ENCODE peak calls at places on chromosomes 16 and 17, in six cellular contexts. S is omental fat pad; W is substantia nigra; R is stimulated activated CD4-positive, alpha-beta T cell treated with anti-CD3 and anti-CD28 coated beads, Interleukin-12 subunit alpha, Interleukin-12 subunit beta, amount 100 ng/mL, for 4 hours; K is RWPE1; N is effector CD4-positive, alpha-beta T cell. J is an unnamed sample.

GRCh38 chr16:81279375-81279774 is 35.4 kb upstream of the GAN start:
- DNase-seq in S (no peak), W (no peak), R (no peak), K (no peak), N (no peak), J (no peak)

GRCh38 chr16:73058616-73059409 is 10.9 kb upstream of the ZFHX3 start:
- DNase-seq in S (no peak), W (no peak), R (peak), K (no peak), N (no peak), J (no peak)

GRCh38 chr17:1912146-1912545 is 82.3 kb downstream of the RPA1 start:
- DNase-seq in S (no peak), W (no peak), R (no peak), K (no peak), N (no peak), J (no peak)

GRCh38 chr17:49633250-49633649 is 44.6 kb downstream of the SPOP start:
- DNase-seq in S (no peak), W (no peak), R (no peak), K (no peak), N (no peak), J (no peak)

GRCh38 chr16:29315046-29315445 is 91.5 kb downstream of the NPIPB11 start:
- DNase-seq in S (no peak), W (no peak), R (no peak), K (no peak), N (no peak), J (no peak)

GRCh38 chr16:17830651-17831050 is 359.9 kb upstream of the XYLT1 start:
- DNase-seq in S (no peak), W (no peak), R (no peak), K (no peak), N (no peak), J (no peak)

GRCh38 chr16:50368410-50369132 is at the start of gene BRD7:
- DNase-seq in S (no peak), W (peak), R (peak), K (peak), N (peak), J (no peak)

GRCh38 chr17:9307313-9307998 is 268.2 kb downstream of the STX8 start:
- DNase-seq in S (no peak), W (no peak), R (no peak), K (no peak), N (no peak), J (no peak)

GRCh38 chr16:3182608-3183444 is 5.2 kb upstream of the OR1F1 start:
- DNase-seq in S (no peak), W (no peak), R (peak), K (no peak), N (no peak), J (no peak)

GRCh38 chr16:70391881-70392481 is 45.3 kb downstream of the DDX19A start:
- DNase-seq in S (no peak), W (no peak), R (no peak), K (peak), N (no peak), J (no peak)

GRCh38 chr16:57151369-57151768 is 34.5 kb downstream of the PSME3IP1 start:
- DNase-seq in S (no peak), W (no peak), R (no peak), K (no peak), N (no peak), J (no peak)

GRCh38 chr16:70478912-70479341 is 24.5 kb downstream of the FCSK start:
- DNase-seq in S (no peak), W (no peak), R (no peak), K (no peak), N (no peak), J (no peak)

GRCh38 chr17:49681336-49681735 is 3.4 kb upstream of the SPOP start:
- DNase-seq in S (no peak), W (no peak), R (no peak), K (no peak), N (no peak), J (no peak)

GRCh38 chr17:39014795-39015545 is 47.8 kb upstream of the FBXO47 start:
- DNase-seq in S (no peak), W (no peak), R (no peak), K (no peak), N (no peak), J (no peak)

GRCh38 chr17:49252148-49252682 is 21.6 kb upstream of the PHOSPHO1 start:
- DNase-seq in S (no peak), W (no peak), R (no peak), K (no peak), N (no peak), J (no peak)

GRCh38 chr17:79831367-79832210 is 7.7 kb downstream of the CBX4 start:
- DNase-seq in S (no peak), W (peak), R (no peak), K (no peak), N (no peak), J (peak)

GRCh38 chr16:71513302-71513701 is 12.9 kb upstream of the CHST4 start:
- DNase-seq in S (no peak), W (no peak), R (no peak), K (no peak), N (no peak), J (no peak)

GRCh38 chr17:82105417-82105881 is 7.4 kb upstream of the FASN start:
- DNase-seq in S (no peak), W (no peak), R (no peak), K (no peak), N (no peak), J (no peak)

GRCh38 chr17:43825567-43825966 is 7.4 kb downstream of the MPP3 start:
- DNase-seq in S (no peak), W (no peak), R (no peak), K (no peak), N (no peak), J (no peak)

GRCh38 chr16:75380870-75381269 is 52.4 kb downstream of the CFDP1 start:
- DNase-seq in S (no peak), W (no peak), R (no peak), K (no peak), N (no peak), J (no peak)

GRCh38 chr17:4531988-4532736 is 23.0 kb downstream of the MYBBP1A start:
- DNase-seq in S (no peak), W (no peak), R (no peak), K (no peak), N (no peak), J (no peak)

GRCh38 chr17:2903193-2903974 is 107.1 kb downstream of the RAP1GAP2 start:
- DNase-seq in S (no peak), W (no peak), R (no peak), K (no peak), N (no peak), J (no peak)

GRCh38 chr16:29779474-29779873 is 1.4 kb downstream of the ZG16 start:
- DNase-seq in S (no peak), W (no peak), R (no peak), K (peak), N (no peak), J (no peak)

GRCh38 chr17:69075823-69076222 is 15.1 kb upstream of the ABCA9 start:
- DNase-seq in S (no peak), W (no peak), R (no peak), K (no peak), N (no peak), J (no peak)

GRCh38 chr16:81251871-81252270 is 13.4 kb downstream of the BCO1 start:
- DNase-seq in S (no peak), W (no peak), R (no peak), K (no peak), N (no peak), J (no peak)

GRCh38 chr16:56643080-56643778 is 4.8 kb downstream of the MT1A start:
- DNase-seq in S (peak), W (no peak), R (peak), K (no peak), N (peak), J (no peak)

GRCh38 chr17:44417553-44417952 is 28.1 kb upstream of the ITGA2B start:
- DNase-seq in S (no peak), W (no peak), R (no peak), K (peak), N (no peak), J (no peak)

GRCh38 chr16:4179020-4179419 is 62.8 kb upstream of the ADCY9 start:
- DNase-seq in S (no peak), W (no peak), R (no peak), K (peak), N (no peak), J (peak)

GRCh38 chr17:40209404-40210093 is 9.6 kb upstream of the WIPF2 start:
- DNase-seq in S (no peak), W (no peak), R (no peak), K (no peak), N (no peak), J (no peak)

GRCh38 chr16:82915139-82915824 is 288.5 kb downstream of the CDH13 start:
- DNase-seq in S (no peak), W (no peak), R (no peak), K (no peak), N (no peak), J (no peak)

GRCh38 chr17:46974086-46974485 is 5.0 kb downstream of the RPRML start:
- DNase-seq in S (no peak), W (no peak), R (no peak), K (no peak), N (no peak), J (no peak)

GRCh38 chr17:53135969-53136368 is 686.8 kb upstream of the KIF2B start:
- DNase-seq in S (no peak), W (no peak), R (no peak), K (no peak), N (no peak), J (no peak)

GRCh38 chr17:43905985-43906852 is 1.1 kb downstream of the MPP2 start:
- DNase-seq in S (peak), W (peak), R (no peak), K (no peak), N (peak), J (peak)

GRCh38 chr17:7853693-7854043 is 1.2 kb upstream of the TMEM88 start:
- DNase-seq in S (no peak), W (no peak), R (no peak), K (no peak), N (no peak), J (no peak)

GRCh38 chr17:82086941-82087906 is 10.8 kb downstream of the FASN start:
- DNase-seq in S (no peak), W (no peak), R (no peak), K (no peak), N (no peak), J (no peak)

GRCh38 chr16:979859-980594 is 1.5 kb upstream of the SOX8 start:
- DNase-seq in S (no peak), W (no peak), R (no peak), K (no peak), N (no peak), J (no peak)

GRCh38 chr17:30376621-30377452 is 1.9 kb upstream of the CPD start:
- DNase-seq in S (no peak), W (peak), R (peak), K (no peak), N (no peak), J (peak)

GRCh38 chr16:1225051-1225451 is at the start of gene TPSG1:
- DNase-seq in S (no peak), W (no peak), R (no peak), K (no peak), N (no peak), J (no peak)

GRCh38 chr17:18108400-18109312 is at the start of gene MYO15A:
- DNase-seq in S (no peak), W (no peak), R (no peak), K (no peak), N (no peak), J (no peak)

J was measured in nucleus accumbens.